ENCODE peak calls at places on chromosomes 7 and 10, in seven cellular contexts. P, W, U, S, Z, B and O are unnamed samples.

GRCh38 chr10:130221456-130222375 is 85.5 kb downstream of the GLRX3 start:
- DNase-seq in U (no peak), W (no peak), S (no peak), P (no peak), Z (peak), B (no peak), O (no peak)

GRCh38 chr7:127844165-127844564 is 187.1 kb downstream of the LRRC4 start:
- DNase-seq in P (no peak), S (no peak), U (no peak), B (no peak), W (no peak), Z (no peak), O (no peak)

GRCh38 chr10:124146491-124146890 is 53.1 kb upstream of the CHST15 start:
- DNase-seq in B (no peak), P (no peak), S (no peak), W (no peak), Z (no peak), U (no peak), O (no peak)

GRCh38 chr7:30238721-30239441 is 45.5 kb upstream of the ZNRF2 start:
- DNase-seq in S (peak), Z (no peak), U (peak), B (peak), W (no peak), P (no peak), O (no peak)

GRCh38 chr7:33485746-33486491 is 356.6 kb downstream of the BBS9 start:
- DNase-seq in S (peak), U (no peak), P (no peak), Z (no peak), B (peak), W (no peak), O (no peak)

GRCh38 chr10:84537447-84537931 is 209.1 kb downstream of the CCSER2 start:
- DNase-seq in W (peak), S (peak), U (peak), B (peak), Z (no peak), P (peak), O (peak)

GRCh38 chr10:118662228-118663035 is 67.0 kb upstream of the PRLHR start:
- DNase-seq in Z (no peak), W (no peak), B (no peak), P (peak), U (no peak), S (no peak), O (no peak)

GRCh38 chr10:109912335-109913282 is 10.7 kb downstream of the XPNPEP1 start:
- DNase-seq in U (peak), P (no peak), W (no peak), Z (no peak), S (no peak), B (no peak), O (no peak)

GRCh38 chr10:133422821-133423771 is 1.3 kb downstream of the SPRN start:
- DNase-seq in Z (peak), P (no peak), S (no peak), U (no peak), B (no peak), W (no peak), O (no peak)

GRCh38 chr7:40800771-40801170 is 666.0 kb downstream of the SUGCT start:
- DNase-seq in Z (no peak), B (no peak), W (no peak), S (no peak), U (no peak), P (no peak), O (no peak)

GRCh38 chr10:58299580-58299979 is 30.6 kb downstream of the CISD1 start:
- DNase-seq in S (peak), W (peak), Z (no peak), U (peak), P (peak), B (peak), O (peak)

GRCh38 chr7:139915864-139916716 is 87.0 kb downstream of the TBXAS1 start:
- DNase-seq in S (peak), B (peak), Z (no peak), W (peak), U (peak), P (peak), O (peak)

GRCh38 chr10:3395487-3395886 is 222.9 kb upstream of the PITRM1 start:
- DNase-seq in P (no peak), B (no peak), Z (no peak), W (no peak), S (no peak), U (no peak), O (no peak)

GRCh38 chr7:66778201-66778600 is 37.7 kb downstream of the RABGEF1 start:
- DNase-seq in U (no peak), Z (no peak), S (no peak), B (peak), W (no peak), P (no peak), O (no peak)

GRCh38 chr10:132330486-132330833 is 1.5 kb upstream of the LRRC27 start:
- DNase-seq in Z (no peak), U (no peak), W (no peak), S (no peak), P (no peak), B (no peak), O (no peak)

GRCh38 chr7:158728911-158729645 is 24.5 kb upstream of the NCAPG2 start:
- DNase-seq in U (no peak), P (no peak), W (no peak), B (no peak), Z (no peak), S (no peak), O (no peak)

GRCh38 chr7:94252971-94253370 is 141.7 kb upstream of the COL1A2 start:
- DNase-seq in P (no peak), B (no peak), U (no peak), W (no peak), S (no peak), Z (no peak), O (no peak)

GRCh38 chr7:155918720-155919399 is 106.6 kb upstream of the SHH start:
- DNase-seq in W (no peak), Z (peak), B (peak), U (no peak), S (peak), P (no peak), O (no peak)

GRCh38 chr10:6053816-6054581 is 8.2 kb downstream of the IL2RA start:
- DNase-seq in U (no peak), P (peak), W (no peak), B (no peak), S (no peak), Z (no peak), O (no peak)

GRCh38 chr10:11697718-11698527 is 44.3 kb upstream of the ECHDC3 start:
- DNase-seq in P (peak), Z (no peak), U (no peak), W (no peak), S (no peak), B (no peak), O (no peak)

GRCh38 chr7:55185941-55186609 is 167.3 kb downstream of the EGFR start:
- DNase-seq in S (peak), Z (peak), B (peak), U (no peak), P (no peak), W (no peak), O (no peak)

GRCh38 chr10:81876253-81876731 is 1.3 kb downstream of the NRG3 start:
- DNase-seq in P (no peak), W (no peak), Z (no peak), U (peak), B (no peak), S (peak), O (no peak)